ENCODE peak calls at places on chromosomes 11 and 22, in four cellular contexts. Y is GM12878, K is K562, V is HL-60. D is an unnamed sample.

GRCh38 chr11:14411818-14412217 is 52.8 kb upstream of the RRAS2 start:
- DNase-seq in V (no peak), K (no peak), Y (no peak), D (no peak)

GRCh38 chr11:20873054-20873453 is 203.7 kb downstream of the NELL1 start:
- DNase-seq in Y (no peak), K (peak; percentile 22), V (peak; percentile 40), D (no peak)

GRCh38 chr22:24926849-24927579 is 19.5 kb downstream of the LHFPL7 start:
- DNase-seq in Y (no peak), K (no peak), V (no peak), D (no peak)

GRCh38 chr22:33971561-33971961 is 51.3 kb upstream of the LARGE1 start:
- DNase-seq in Y (no peak), K (no peak), V (no peak), D (no peak)

GRCh38 chr11:9972917-9973504 is 309.1 kb downstream of the SWAP70 start:
- DNase-seq in K (peak; percentile 40), Y (no peak), V (peak; percentile 25), D (peak; percentile 23)

GRCh38 chr11:18721576-18722292 is 4.3 kb downstream of the IGSF22 start:
- DNase-seq in V (peak; percentile 38), Y (no peak), K (peak; percentile 76), D (peak; percentile 61)

GRCh38 chr11:5712507-5712906 is 22.9 kb downstream of the TRIM22 start:
- DNase-seq in V (no peak), Y (no peak), K (peak; percentile 17), D (no peak)

GRCh38 chr11:33634291-33634834 is 66.3 kb downstream of the C11orf91 start:
- DNase-seq in Y (no peak), K (no peak), V (no peak), D (no peak)

GRCh38 chr11:71078482-71078881 is 173.9 kb downstream of the SHANK2 start:
- DNase-seq in Y (no peak), V (no peak), K (peak; percentile 14), D (no peak)

GRCh38 chr11:45272701-45273100 is 13.4 kb downstream of the SYT13 start:
- DNase-seq in K (no peak), V (no peak), Y (no peak), D (no peak)

GRCh38 chr11:119989422-119989821 is 148.5 kb downstream of the TRIM29 start:
- DNase-seq in V (no peak), Y (no peak), K (no peak), D (no peak)

GRCh38 chr11:75264356-75264755 is 23.8 kb downstream of the TPBGL start:
- DNase-seq in K (no peak), V (no peak), Y (no peak), D (no peak)

GRCh38 chr11:121890377-121890776 is 225.6 kb downstream of the BLID start:
- DNase-seq in K (no peak), Y (no peak), V (no peak), D (no peak)

GRCh38 chr11:33779849-33780528 is 5.7 kb upstream of the FBXO3 start:
- DNase-seq in Y (no peak), V (no peak), K (no peak), D (no peak)

GRCh38 chr11:41989800-41990380 is 530.4 kb upstream of the LRRC4C start:
- DNase-seq in K (no peak), V (no peak), Y (no peak), D (no peak)

DNA sequence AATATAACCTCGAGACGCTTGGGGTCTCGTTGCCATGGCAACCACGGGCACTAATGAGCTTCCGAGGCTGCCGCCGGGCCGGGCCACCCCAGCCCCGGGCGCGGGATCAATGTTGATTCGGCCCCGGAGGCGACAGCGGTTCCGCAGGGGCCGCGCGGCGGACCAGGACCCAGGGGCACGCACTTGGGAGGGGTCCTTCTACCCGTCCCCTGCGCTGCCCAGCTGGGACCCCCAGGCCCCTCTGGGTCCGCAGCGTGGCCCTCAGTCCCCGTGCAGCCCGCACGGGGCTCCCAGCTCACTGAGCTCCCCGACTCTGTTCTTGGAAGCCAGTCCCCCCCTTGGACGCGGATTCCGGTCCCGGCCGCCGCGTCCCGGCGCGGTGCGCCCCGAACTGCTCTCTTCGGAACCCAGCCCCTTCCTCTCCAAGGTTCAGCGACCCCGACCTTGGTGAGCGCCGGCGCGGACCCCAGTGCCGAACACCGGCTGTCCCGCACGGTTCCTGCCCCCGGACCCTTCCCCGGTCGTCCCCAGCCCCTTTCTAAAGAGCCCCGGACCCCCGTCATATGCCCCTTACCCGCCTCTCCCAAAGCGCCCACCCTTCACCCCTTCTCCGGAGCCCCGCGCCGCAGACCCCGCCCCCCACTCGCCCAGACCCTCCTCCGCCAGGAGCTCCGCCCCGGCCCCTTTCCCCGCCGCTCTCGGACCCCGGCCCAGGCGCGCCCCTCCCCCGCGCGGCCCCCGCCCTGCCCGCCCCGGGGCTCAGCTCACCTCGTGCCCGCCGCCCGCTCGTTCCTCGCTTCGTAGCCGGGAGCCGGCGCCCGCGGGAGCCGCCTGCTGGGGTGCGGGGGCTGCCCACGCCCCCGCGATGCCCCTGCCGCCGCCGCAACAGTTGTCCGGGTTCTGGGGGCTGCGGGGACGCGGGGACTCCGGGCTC is 18.2 kb upstream of the SHISAL1 start:
- DNase-seq in Y (no peak), V (no peak), K (peak; percentile 18), D (no peak)
- TF ChIP-seq SPI1 in Y (no peak), V (no peak), K (no peak), D (no peak)

DNA sequence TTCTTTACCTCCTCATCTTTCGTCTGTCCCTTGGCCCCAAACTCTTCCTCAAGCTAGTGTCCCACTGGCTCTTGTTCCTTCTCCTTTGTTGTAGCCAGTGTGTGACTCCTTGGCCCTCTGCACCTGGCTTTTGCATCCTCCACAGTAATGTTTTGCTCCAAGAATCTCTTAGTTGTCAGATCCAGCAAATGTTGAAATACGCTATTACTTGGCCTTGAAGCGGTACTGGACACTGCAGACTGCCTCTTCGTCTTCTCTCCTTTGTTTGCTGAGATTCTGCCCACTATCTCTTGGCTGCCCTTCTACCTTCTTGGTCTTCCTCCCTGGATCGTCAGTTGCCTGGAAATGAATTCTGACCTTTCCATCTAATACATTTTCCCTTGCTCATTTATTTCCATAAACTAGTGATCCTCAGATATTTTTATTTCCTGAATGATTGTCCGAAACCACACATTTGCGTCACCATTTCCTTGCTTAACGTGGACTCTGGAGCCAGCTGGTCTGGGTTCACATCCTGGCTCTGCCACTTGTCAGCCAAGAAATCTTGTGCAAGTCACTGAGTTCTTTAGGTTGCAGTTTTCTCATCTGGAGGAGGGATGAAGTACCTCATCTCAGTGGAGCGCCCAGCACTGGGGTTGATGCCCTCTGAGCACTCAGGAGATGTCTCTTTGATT is 113.6 kb downstream of the LDLRAD3 start:
- DNase-seq in V (no peak), Y (no peak), K (no peak), D (no peak)
- TF ChIP-seq SPI1 in V (no peak), Y (no peak), K (no peak), D (no peak)

GRCh38 chr11:102802341-102802740 is 4.4 kb upstream of the MMP1 start:
- DNase-seq in Y (no peak), V (no peak), K (no peak), D (no peak)
- TF ChIP-seq SPI1 in Y (no peak), V (no peak), K (no peak), D (no peak)

GRCh38 chr11:76831911-76832310 is 28.8 kb upstream of the ACER3 start:
- DNase-seq in Y (no peak), V (no peak), K (no peak), D (no peak)

GRCh38 chr11:76832365-76832764 is 28.4 kb upstream of the ACER3 start:
- DNase-seq in V (no peak), Y (no peak), K (no peak), D (no peak)

GRCh38 chr11:76834151-76834550 is 26.6 kb upstream of the ACER3 start:
- DNase-seq in K (no peak), Y (no peak), V (no peak), D (no peak)

GRCh38 chr11:76835030-76835429 is 25.7 kb upstream of the ACER3 start:
- DNase-seq in Y (no peak), K (no peak), V (no peak), D (no peak)

GRCh38 chr11:76830639-76831312 is 29.9 kb upstream of the ACER3 start:
- DNase-seq in K (no peak), V (no peak), Y (no peak), D (no peak)
- TF ChIP-seq SPI1 in K (no peak), V (no peak), Y (no peak), D (no peak)

D was measured in GM12891.